ENCODE peak calls at places on chromosomes 4 and X, in six cellular contexts. G, E, W, I, B and Z are unnamed samples.

GRCh38 chr4:76725039-76725438 is 172.9 kb downstream of the SOWAHB start:
- DNase-seq in G (no peak), E (no peak), W (no peak), I (no peak), B (no peak), Z (no peak)

GRCh38 chrX:69116077-69116476 is 49.2 kb downstream of the PJA1 start:
- DNase-seq in G (peak; percentile 74), E (no peak), W (no peak), I (no peak), B (no peak), Z (no peak)

GRCh38 chrX:103779156-103779555 is 2.5 kb downstream of the PLP1 start:
- DNase-seq in G (no peak), E (no peak), W (no peak), I (no peak), B (no peak), Z (peak; percentile 9)

GRCh38 chr4:155807021-155807420 is 48.2 kb downstream of the GUCY1B1 start:
- DNase-seq in G (no peak), E (no peak), W (no peak), I (no peak), B (peak; percentile 53), Z (no peak)

GRCh38 chrX:46444011-46444410 is 101.2 kb downstream of the ZNF674 start:
- DNase-seq in G (peak; percentile 93), E (no peak), W (no peak), I (no peak), B (peak; percentile 55), Z (no peak)

GRCh38 chrX:290476-291166 is 9.4 kb downstream of the PLCXD1 start:
- DNase-seq in G (no peak), E (no peak), W (no peak), I (peak; percentile 8), B (no peak), Z (no peak)

GRCh38 chrX:54530358-54530900 is 410 bp downstream of the GNL3L start:
- DNase-seq in G (no peak), E (no peak), W (no peak), I (no peak), B (no peak), Z (no peak)

GRCh38 chr4:153418581-153418980 is 47.6 kb upstream of the TMEM131L start:
- DNase-seq in G (no peak), E (no peak), W (peak; percentile 23), I (no peak), B (no peak), Z (no peak)

GRCh38 chrX:124211312-124211942 is 121.0 kb upstream of the TEX13D start:
- DNase-seq in G (peak; percentile 69), E (no peak), W (no peak), I (no peak), B (no peak), Z (no peak)

GRCh38 chrX:45445745-45446412 is 245.2 kb upstream of the DIPK2B start:
- DNase-seq in G (peak; percentile 2), E (peak; percentile 22), W (no peak), I (no peak), B (peak; percentile 56), Z (no peak)